ENCODE peak calls at places on chromosomes 2 and 18, in ten cellular contexts. Q is fibroblast of lung; X is CD4-positive, alpha-beta memory T cell; N is aorta; F is effector memory CD4-positive, alpha-beta T cell; W is psoas muscle; G is prostate gland; O is thoracic aorta; T is tibial nerve; H is OCI-LY7. I is an unnamed sample. For H3K4me1 and H3K9me3, the result is how much of the 10 kb centered on the place peaks cover.

GRCh38 chr18:5851998-5852397 is 43.3 kb downstream of the TMEM200C start:
- DNase-seq in Q (no peak), X (no peak), N (no peak), F (no peak), W (no peak), G (no peak), O (no peak), T (no peak), H (no peak), I (no peak)

GRCh38 chr2:64454316-64455030 is 511 bp downstream of the LGALSL start:
- DNase-seq in Q (peak), X (peak), N (peak), F (peak), W (peak), G (peak), O (no peak), T (peak), H (peak), I (peak)

GRCh38 chr18:77899972-77900754 is 650.5 kb downstream of the GALR1 start:
- DNase-seq in Q (peak), X (peak), N (no peak), F (peak), W (no peak), G (no peak), O (no peak), T (no peak), H (no peak), I (peak)

GRCh38 chr2:4914551-4914950 is 777.6 kb upstream of the SOX11 start:
- DNase-seq in Q (peak), X (no peak), N (no peak), F (no peak), W (no peak), G (no peak), O (no peak), T (peak), H (no peak), I (no peak)

GRCh38 chr2:46846454-46846990 is 69.1 kb downstream of the MCFD2 start:
- DNase-seq in Q (no peak), X (no peak), N (no peak), F (no peak), W (no peak), G (no peak), O (no peak), T (no peak), H (no peak), I (no peak)

GRCh38 chr18:46481847-46482245 is 175.2 kb downstream of the LOXHD1 start:
- DNase-seq in Q (peak), X (no peak), N (no peak), F (no peak), W (no peak), G (no peak), O (no peak), T (no peak), H (no peak), I (no peak)

GRCh38 chr18:8052237-8052701 is 485.2 kb downstream of the PTPRM start:
- DNase-seq in Q (peak), X (peak), N (no peak), F (no peak), W (no peak), G (no peak), O (no peak), T (no peak), H (no peak), I (no peak)

GRCh38 chr2:24191848-24192247 is 17.0 kb downstream of the FAM228A start:
- DNase-seq in Q (no peak), X (no peak), N (no peak), F (no peak), W (no peak), G (no peak), O (no peak), T (no peak), H (no peak), I (no peak)

GRCh38 chr2:237700583-237701032 is 73.2 kb downstream of the LRRFIP1 start:
- DNase-seq in Q (peak), X (peak), N (peak), F (peak), W (peak), G (no peak), O (peak), T (no peak), H (peak), I (peak)

GRCh38 chr2:230713331-230714121 is 884 bp downstream of the CAB39 start:
- DNase-seq in Q (peak), X (peak), N (peak), F (peak), W (peak), G (no peak), O (no peak), T (no peak), H (peak), I (peak)

GRCh38 chr18:8814206-8814605 is 108.8 kb downstream of the MTCL1 start:
- DNase-seq in Q (peak), X (no peak), N (no peak), F (no peak), W (no peak), G (no peak), O (no peak), T (no peak), H (no peak), I (no peak)

GRCh38 chr18:37270046-37270665 is 295.4 kb downstream of the CELF4 start:
- DNase-seq in Q (peak), X (peak), N (no peak), F (no peak), W (no peak), G (peak), O (no peak), T (peak), H (peak), I (no peak)

GRCh38 chr2:20422679-20423271 is 24.1 kb upstream of the RHOB start:
- DNase-seq in Q (no peak), X (no peak), N (peak), F (no peak), W (no peak), G (no peak), O (no peak), T (no peak), H (peak), I (no peak)

GRCh38 chr2:39455826-39456225 is 18.7 kb upstream of the MAP4K3 start:
- DNase-seq in Q (peak), X (no peak), N (no peak), F (no peak), W (no peak), G (no peak), O (no peak), T (no peak), H (no peak), I (no peak)

GRCh38 chr18:72128649-72129048 is 415.5 kb downstream of the CBLN2 start:
- DNase-seq in Q (peak), X (no peak), N (no peak), F (no peak), W (no peak), G (no peak), O (no peak), T (no peak), H (no peak), I (no peak)

GRCh38 chr2:201984333-201984732 is 49.3 kb upstream of the FZD7 start:
- DNase-seq in Q (no peak), X (no peak), N (no peak), F (no peak), W (no peak), G (no peak), O (no peak), T (no peak), H (no peak), I (no peak)

GRCh38 chr2:167212054-167212648 is 323.9 kb downstream of the XIRP2 start:
- DNase-seq in Q (peak), X (peak), N (no peak), F (no peak), W (no peak), G (no peak), O (no peak), T (peak), H (peak), I (no peak)

GRCh38 chr2:14941151-14941631 is 308.7 kb downstream of the LRATD1 start:
- DNase-seq in Q (peak), X (no peak), N (no peak), F (no peak), W (no peak), G (no peak), O (no peak), T (peak), H (no peak), I (no peak)

GRCh38 chr2:56713161-56713676 is 529.4 kb downstream of the CCDC85A start:
- DNase-seq in Q (peak), X (no peak), N (no peak), F (no peak), W (no peak), G (no peak), O (no peak), T (no peak), H (no peak), I (no peak)

GRCh38 chr2:83953661-83954060 is 505.4 kb downstream of the SUCLG1 start:
- DNase-seq in Q (no peak), X (no peak), N (no peak), F (no peak), W (no peak), G (no peak), O (no peak), T (no peak), H (no peak), I (no peak)

GRCh38 chr2:31235504-31235902 is 1.6 kb downstream of the EHD3 start:
- DNase-seq in Q (peak), X (no peak), N (no peak), F (no peak), W (no peak), G (no peak), O (no peak), T (no peak), H (no peak), I (no peak)

GRCh38 chr18:64330976-64331375 is 182.1 kb upstream of the LINC00305 start:
- DNase-seq in Q (no peak), X (no peak), N (no peak), F (no peak), W (no peak), G (no peak), O (no peak), T (no peak), H (no peak), I (no peak)

GRCh38 chr2:172845008-172845670 is 109.5 kb downstream of the RAPGEF4 start:
- DNase-seq in Q (no peak), X (no peak), N (no peak), F (no peak), W (no peak), G (no peak), O (no peak), T (no peak), H (no peak), I (no peak)

GRCh38 chr2:210458395-210458794 is 18.2 kb downstream of the LANCL1 start:
- DNase-seq in Q (no peak), X (no peak), N (no peak), F (no peak), W (no peak), G (no peak), O (no peak), T (no peak), H (no peak), I (no peak)

GRCh38 chr18:58624011-58624410 is 4.9 kb downstream of the ALPK2 start:
- DNase-seq in Q (peak), X (no peak), N (no peak), F (no peak), W (no peak), G (no peak), O (no peak), T (no peak), H (no peak), I (no peak)

GRCh38 chr2:230695551-230695950 is 17.1 kb upstream of the CAB39 start:
- DNase-seq in Q (no peak), X (no peak), N (no peak), F (no peak), W (no peak), G (no peak), O (no peak), T (no peak), H (no peak), I (no peak)

GRCh38 chr18:8603663-8604520 is 5.3 kb upstream of the RAB12 start:
- DNase-seq in Q (no peak), X (no peak), N (no peak), F (no peak), W (no peak), G (no peak), O (no peak), T (no peak), H (peak), I (no peak)

GRCh38 chr2:24825883-24826800 is 32.9 kb downstream of the CENPO start:
- DNase-seq in Q (peak), X (no peak), N (no peak), F (no peak), W (no peak), G (no peak), O (no peak), T (no peak), H (peak), I (peak)

GRCh38 chr18:76756491-76757288 is 65.7 kb upstream of the ZNF236 start:
- DNase-seq in Q (no peak), X (no peak), N (no peak), F (no peak), W (peak), G (peak), O (no peak), T (peak), H (no peak), I (no peak)

GRCh38 chr18:73724908-73725307 is 422.7 kb downstream of the FBXO15 start:
- DNase-seq in Q (peak), X (no peak), N (no peak), F (no peak), W (no peak), G (no peak), O (no peak), T (no peak), H (no peak), I (no peak)

GRCh38 chr18:3248670-3249359 is 1.2 kb downstream of the MYL12A start:
- DNase-seq in Q (peak), X (peak), N (no peak), F (peak), W (no peak), G (peak), O (no peak), T (no peak), H (peak), I (peak)

GRCh38 chr2:197800091-197800490 is 4.3 kb upstream of the PLCL1 start:
- DNase-seq in Q (no peak), X (no peak), N (no peak), F (no peak), W (no peak), G (no peak), O (no peak), T (no peak), H (no peak), I (no peak)

GRCh38 chr2:220789961-220790360 is 782.1 kb downstream of the EPHA4 start:
- DNase-seq in Q (peak), X (no peak), N (no peak), F (no peak), W (no peak), G (no peak), O (no peak), T (no peak), H (no peak), I (no peak)

GRCh38 chr2:66462196-66462825 is 27.4 kb downstream of the MEIS1 start:
- DNase-seq in Q (no peak), X (no peak), N (no peak), F (no peak), W (no peak), G (no peak), O (no peak), T (no peak), H (no peak), I (no peak)

GRCh38 chr2:214706986-214707385 is 102.5 kb downstream of the BARD1 start:
- DNase-seq in Q (peak), X (no peak), N (no peak), F (no peak), W (no peak), G (peak), O (no peak), T (no peak), H (no peak), I (no peak)

GRCh38 chr18:64982414-64983096 is 768.3 kb upstream of the CDH7 start:
- DNase-seq in Q (no peak), X (no peak), N (no peak), F (no peak), W (no peak), G (no peak), O (no peak), T (no peak), H (no peak), I (no peak)

GRCh38 chr18:30533716-30534115 is 508.8 kb downstream of the DSC3 start:
- DNase-seq in Q (no peak), X (no peak), N (no peak), F (no peak), W (no peak), G (no peak), O (no peak), T (no peak), H (no peak), I (no peak)

GRCh38 chr2:218998414-218999002 is 5.3 kb upstream of the CRYBA2 start:
- DNase-seq in Q (no peak), X (no peak), N (no peak), F (no peak), W (no peak), G (no peak), O (no peak), T (no peak), H (no peak), I (no peak)

DNA sequence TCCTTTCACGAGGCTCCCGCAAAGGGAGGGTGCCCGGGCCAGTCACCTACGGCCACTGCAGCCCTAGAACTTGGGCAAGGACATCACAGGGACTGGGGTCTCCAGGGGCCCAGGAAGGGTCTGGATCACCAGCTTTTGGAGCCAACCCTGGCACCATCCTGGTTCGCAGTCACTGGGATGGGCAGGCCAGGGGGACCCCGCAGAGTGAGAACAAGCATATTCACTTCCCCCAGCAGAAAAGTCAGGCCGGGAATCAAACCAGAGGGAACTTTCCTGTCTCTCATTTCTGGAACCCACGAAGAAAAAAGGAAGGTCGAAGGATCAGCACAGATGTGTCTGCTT is 15.4 kb downstream of the SMAD7 start:
- DNase-seq in Q (no peak), X (no peak), N (no peak), F (no peak), W (no peak), G (no peak), O (no peak), T (no peak), H (no peak), I (no peak)
- H3K27ac ChIP-seq in Q (peak), X (no peak), N (peak), F (no peak), W (peak), G (peak), O (peak), T (peak), H (peak), I (no peak)

GRCh38 chr2:108632332-108632712 is 87.0 kb upstream of the RANBP2 start:
- DNase-seq in Q (no peak), X (no peak), N (no peak), F (no peak), W (no peak), G (no peak), O (no peak), T (no peak), H (peak), I (no peak)

GRCh38 chr2:108626993-108627392 is 92.3 kb upstream of the RANBP2 start:
- DNase-seq in Q (no peak), X (no peak), N (no peak), F (no peak), W (no peak), G (no peak), O (no peak), T (no peak), H (no peak), I (no peak)

GRCh38 chr2:108630567-108631405 is 88.5 kb upstream of the RANBP2 start:
- DNase-seq in Q (peak), X (no peak), N (no peak), F (no peak), W (no peak), G (no peak), O (no peak), T (no peak), H (no peak), I (no peak)

GRCh38 chr2:108627911-108628567 is 91.2 kb upstream of the RANBP2 start:
- DNase-seq in Q (no peak), X (no peak), N (no peak), F (no peak), W (no peak), G (no peak), O (no peak), T (no peak), H (peak), I (no peak)

DNA sequence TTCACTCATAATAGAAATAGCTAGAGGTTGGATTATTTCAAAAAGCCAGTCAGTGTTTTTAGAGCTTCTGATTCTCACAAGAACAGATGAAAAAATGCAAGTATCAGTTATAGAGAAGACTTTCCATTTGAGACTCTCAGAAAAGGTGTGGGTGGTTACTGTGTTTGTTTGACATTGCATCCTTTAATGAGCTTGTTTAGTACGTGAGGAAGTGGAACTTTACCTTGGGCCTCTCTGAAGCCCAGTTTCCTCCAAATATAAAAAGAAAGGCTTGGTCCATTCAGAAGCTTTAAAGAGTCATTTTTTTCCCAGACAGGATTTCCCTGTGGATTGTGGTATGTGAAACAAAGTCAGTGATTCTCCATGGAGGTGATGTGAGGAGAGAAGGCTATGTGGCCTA is 89.9 kb upstream of the RANBP2 start:
- DNase-seq in Q (no peak), X (peak), N (no peak), F (no peak), W (no peak), G (no peak), O (no peak), T (no peak), H (peak), I (no peak)
- H3K4me1 ChIP-seq in Q (under half), X (half or more), N (under half), F (under half), W (under half), G (under half), O (under half), T (under half), H (half or more), I (half or more)

GRCh38 chr2:1169291-1169949 is 218.8 kb downstream of the SNTG2 start:
- DNase-seq in Q (no peak), X (no peak), N (no peak), F (no peak), W (no peak), G (no peak), O (no peak), T (no peak), H (no peak), I (no peak)

GRCh38 chr2:1170241-1170640 is 219.6 kb downstream of the SNTG2 start:
- DNase-seq in Q (no peak), X (no peak), N (no peak), F (no peak), W (no peak), G (no peak), O (no peak), T (no peak), H (no peak), I (no peak)

GRCh38 chr2:1168856-1169255 is 218.2 kb downstream of the SNTG2 start:
- DNase-seq in Q (no peak), X (no peak), N (no peak), F (no peak), W (no peak), G (no peak), O (no peak), T (no peak), H (no peak), I (no peak)

GRCh38 chr2:1173528-1173927 is 222.9 kb downstream of the SNTG2 start:
- DNase-seq in Q (no peak), X (no peak), N (no peak), F (no peak), W (no peak), G (no peak), O (no peak), T (no peak), H (no peak), I (no peak)

DNA sequence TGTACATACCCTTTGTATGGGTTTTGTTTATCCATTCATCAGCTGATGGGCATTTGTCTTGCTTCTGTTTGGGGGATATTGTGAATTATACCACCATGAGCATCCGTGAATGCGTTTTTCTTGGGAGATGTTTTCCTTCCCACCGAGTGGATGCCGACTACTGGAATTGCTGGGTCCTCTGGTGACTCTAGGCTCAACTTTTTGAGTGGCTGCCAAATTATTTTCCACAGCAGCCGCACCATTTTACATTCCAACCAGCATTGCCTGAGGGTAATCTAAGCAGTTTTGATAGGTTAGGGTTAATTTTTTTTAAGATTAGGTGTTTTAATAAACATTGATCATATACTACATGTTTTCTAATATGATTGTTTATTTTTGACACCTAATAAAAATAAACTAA is 220.1 kb downstream of the SNTG2 start:
- DNase-seq in Q (no peak), X (no peak), N (no peak), F (no peak), W (no peak), G (no peak), O (no peak), T (no peak), H (no peak), I (no peak)
- H3K9me3 ChIP-seq in Q (under half), X (under half), N (under half), F (under half), W (under half), G (under half), O (under half), T (under half), H (under half), I (under half)

DNA sequence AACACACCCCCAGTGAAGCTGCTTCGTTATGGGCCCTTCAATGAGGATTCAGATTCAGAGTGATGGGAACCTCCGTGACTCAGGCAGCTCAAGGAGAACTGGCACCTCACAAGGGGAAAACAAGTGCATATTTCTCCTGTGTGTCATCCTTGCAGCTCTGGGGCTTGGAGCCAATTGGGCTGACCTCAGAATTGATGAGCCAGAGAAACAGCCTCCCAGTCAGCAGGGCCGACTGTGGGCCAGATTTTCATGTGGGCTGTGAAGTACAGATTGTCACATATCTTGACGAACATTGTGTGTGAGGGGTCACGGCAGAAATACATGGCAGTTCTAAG is 189.6 kb upstream of the SP5 start:
- DNase-seq in Q (peak), X (no peak), N (peak), F (no peak), W (peak), G (peak), O (peak), T (peak), H (no peak), I (no peak)
- H3K27ac ChIP-seq in Q (peak), X (no peak), N (no peak), F (no peak), W (no peak), G (peak), O (peak), T (no peak), H (no peak), I (no peak)

I was measured in CD4-positive, CD25-positive, alpha-beta regulatory T cell.